ENCODE peak calls at places on chromosomes 11 and 22, in four cellular contexts. D is psoas muscle, E is SJSA1, G is NT2/D1. S is an unnamed sample. For H3K9me3 and H3K4me1, the result is how much of the 10 kb centered on the place peaks cover.

GRCh38 chr11:100576044-100577021 is 110.8 kb upstream of the ARHGAP42 start:
- DNase-seq in D (no peak), E (peak), G (peak), S (peak)

GRCh38 chr11:34349882-34350281 is 7.9 kb downstream of the ABTB2 start:
- DNase-seq in D (no peak), E (no peak), G (no peak), S (no peak)

GRCh38 chr22:42368379-42369249 is 63.6 kb downstream of the NFAM1 start:
- DNase-seq in D (peak), E (no peak), G (no peak), S (peak)

GRCh38 chr11:114291847-114292680 is 4.1 kb upstream of the NNMT start:
- DNase-seq in D (no peak), E (peak), G (no peak), S (no peak)

GRCh38 chr11:61949169-61950034 is 749 bp upstream of the BEST1 start:
- DNase-seq in D (peak), E (peak), G (no peak), S (peak)

GRCh38 chr11:35337136-35337918 is 82.0 kb downstream of the SLC1A2 start:
- DNase-seq in D (no peak), E (peak), G (no peak), S (no peak)

GRCh38 chr22:20642668-20643179 is 131.2 kb upstream of the SERPIND1 start:
- DNase-seq in D (no peak), E (no peak), G (no peak), S (no peak)

GRCh38 chr22:38072322-38073149 is 11.4 kb downstream of the SLC16A8 start:
- DNase-seq in D (peak), E (no peak), G (no peak), S (no peak)

GRCh38 chr11:69774354-69775162 is 583 bp downstream of the FGF4 start:
- DNase-seq in D (no peak), E (no peak), G (no peak), S (no peak)

GRCh38 chr22:17890245-17890671 is 116.0 kb upstream of the BID start:
- DNase-seq in D (peak), E (no peak), G (no peak), S (peak)

GRCh38 chr11:69874178-69874983 is 55.2 kb upstream of the FGF3 start:
- DNase-seq in D (no peak), E (no peak), G (no peak), S (no peak)

GRCh38 chr11:132992838-132993680 is 539.2 kb downstream of the OPCML start:
- DNase-seq in D (no peak), E (no peak), G (no peak), S (no peak)

GRCh38 chr11:111417766-111418435 is 38.8 kb upstream of the POU2AF1 start:
- DNase-seq in D (peak), E (peak), G (no peak), S (peak)

GRCh38 chr11:14248577-14248976 is 110.4 kb downstream of the RRAS2 start:
- DNase-seq in D (no peak), E (no peak), G (peak), S (no peak)

GRCh38 chr11:108122166-108122628 is 830 bp downstream of the ACAT1 start:
- DNase-seq in D (no peak), E (no peak), G (no peak), S (peak)

GRCh38 chr22:26648011-26648497 is 9.3 kb upstream of the MIAT start:
- DNase-seq in D (no peak), E (no peak), G (peak), S (no peak)

GRCh38 chr11:73198677-73199076 is 19.4 kb upstream of the P2RY2 start:
- DNase-seq in D (no peak), E (peak), G (peak), S (no peak)

GRCh38 chr11:132158091-132158490 is 787.7 kb downstream of the NTM start:
- DNase-seq in D (no peak), E (no peak), G (peak), S (no peak)

GRCh38 chr11:60500276-60500935 is 7.8 kb downstream of the MS4A12 start:
- DNase-seq in D (no peak), E (no peak), G (peak), S (no peak)

GRCh38 chr22:44033287-44033686 is 9.2 kb downstream of the PARVB start:
- DNase-seq in D (no peak), E (no peak), G (no peak), S (no peak)

GRCh38 chr11:34185926-34186841 is 80.8 kb downstream of the NAT10 start:
- DNase-seq in D (no peak), E (peak), G (peak), S (no peak)

GRCh38 chr11:124276081-124276480 is 19.9 kb downstream of the OR8G5 start:
- DNase-seq in D (no peak), E (peak), G (no peak), S (no peak)

GRCh38 chr22:19085233-19086043 is 36.8 kb downstream of the DGCR2 start:
- DNase-seq in D (no peak), E (no peak), G (no peak), S (no peak)

GRCh38 chr11:5689551-5689983 is at the start of gene TRIM22:
- DNase-seq in D (no peak), E (peak), G (peak), S (peak)

GRCh38 chr11:5694642-5695041 is 5.1 kb downstream of the TRIM22 start:
- DNase-seq in D (no peak), E (no peak), G (no peak), S (no peak)

GRCh38 chr11:5690736-5691135 is 1.1 kb downstream of the TRIM22 start:
- DNase-seq in D (no peak), E (peak), G (no peak), S (no peak)

GRCh38 chr11:5690216-5690615 is 626 bp downstream of the TRIM22 start:
- DNase-seq in D (no peak), E (peak), G (no peak), S (no peak)

GRCh38 chr11:5691963-5692358 is 2.4 kb downstream of the TRIM22 start:
- DNase-seq in D (no peak), E (no peak), G (no peak), S (no peak)
- H3K4me3 ChIP-seq in D (peak), E (no peak), G (no peak), S (no peak)

GRCh38 chr22:48954781-48955311 is 872.8 kb downstream of the BRD1 start:
- DNase-seq in D (no peak), E (no peak), G (no peak), S (no peak)

GRCh38 chr22:48952256-48953102 is 875.2 kb downstream of the BRD1 start:
- DNase-seq in D (no peak), E (no peak), G (no peak), S (peak)

GRCh38 chr22:48953103-48953720 is 874.5 kb downstream of the BRD1 start:
- DNase-seq in D (no peak), E (no peak), G (no peak), S (peak)

GRCh38 chr22:48955351-48956311 is 872.0 kb downstream of the BRD1 start:
- DNase-seq in D (no peak), E (no peak), G (no peak), S (peak)

GRCh38 chr22:48953830-48954229 is 873.8 kb downstream of the BRD1 start:
- DNase-seq in D (no peak), E (no peak), G (no peak), S (peak)
- H3K9me3 ChIP-seq in D (under half), E (under half), G (under half), S (under half)

DNA sequence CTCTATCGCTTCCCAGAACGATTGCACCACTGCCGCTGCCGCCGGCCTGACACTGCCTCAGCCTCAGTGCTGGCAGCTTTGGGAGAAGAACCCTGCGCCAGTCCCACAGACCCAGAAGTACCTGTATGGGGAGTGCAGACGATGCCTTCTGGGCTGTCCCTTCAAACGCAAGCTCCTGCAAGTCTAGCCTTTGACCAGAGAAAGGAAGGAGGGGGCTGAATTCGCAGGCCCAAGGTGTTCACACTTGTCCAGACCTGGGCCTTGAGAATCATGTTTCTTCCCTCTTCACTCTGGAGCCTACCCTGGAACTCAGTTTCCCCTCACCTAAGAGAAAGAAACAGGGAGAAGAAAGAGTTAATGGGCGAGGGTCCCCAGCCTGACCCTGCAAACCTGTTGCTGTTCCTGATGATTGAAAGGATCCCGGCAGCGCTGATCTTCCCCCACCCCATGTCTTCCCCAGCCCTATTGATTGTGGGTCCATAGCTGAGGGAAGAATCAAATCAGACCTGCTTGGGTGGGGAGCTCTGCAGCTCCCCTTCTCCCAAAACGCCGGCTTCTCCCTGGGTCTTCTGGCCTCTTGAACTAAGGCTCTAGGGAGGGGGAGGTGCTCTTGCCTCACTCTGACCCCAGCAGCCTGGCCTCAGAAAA is 786 bp upstream of the MCAM start:
- DNase-seq in D (no peak), E (no peak), G (no peak), S (no peak)
- H3K4me1 ChIP-seq in D (under half), E (half or more), G (under half), S (under half)

GRCh38 chr11:31109446-31109845 is 260.1 kb downstream of the DCDC1 start:
- DNase-seq in D (no peak), E (no peak), G (no peak), S (no peak)

GRCh38 chr11:31118566-31118965 is 251.0 kb downstream of the DCDC1 start:
- DNase-seq in D (no peak), E (no peak), G (no peak), S (no peak)

GRCh38 chr11:31110825-31111224 is 258.7 kb downstream of the DCDC1 start:
- DNase-seq in D (no peak), E (no peak), G (no peak), S (no peak)

GRCh38 chr11:31117038-31117437 is 252.5 kb downstream of the DCDC1 start:
- DNase-seq in D (no peak), E (no peak), G (no peak), S (no peak)

DNA sequence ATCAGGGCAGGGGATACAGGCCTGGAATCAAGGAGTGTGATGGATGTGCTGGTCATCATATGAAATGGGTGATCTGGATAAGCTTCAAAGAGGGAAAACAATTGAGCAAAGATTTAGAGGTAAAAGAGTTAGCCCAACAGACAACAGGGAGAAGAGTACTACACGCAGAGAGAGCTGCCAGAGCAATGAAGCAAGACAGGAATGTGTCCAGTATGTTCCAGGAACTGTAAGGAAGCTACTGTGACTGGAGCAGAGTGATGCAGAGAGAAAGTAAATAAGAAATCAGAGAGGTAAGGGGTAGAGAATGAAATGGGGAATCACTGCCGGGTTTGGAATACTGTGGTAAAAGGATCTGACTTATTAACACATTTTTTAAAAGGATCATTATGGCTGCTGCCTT is 255.1 kb downstream of the DCDC1 start:
- DNase-seq in D (no peak), E (no peak), G (no peak), S (no peak)
- H3K4me3 ChIP-seq in D (no peak), E (no peak), G (no peak), S (no peak)

GRCh38 chr22:22999473-22999872 is 70.8 kb upstream of the GNAZ start:
- DNase-seq in D (no peak), E (no peak), G (no peak), S (no peak)

GRCh38 chr22:22997988-22998387 is 72.3 kb upstream of the GNAZ start:
- DNase-seq in D (no peak), E (no peak), G (no peak), S (no peak)

GRCh38 chr22:22996511-22997261 is 73.6 kb upstream of the GNAZ start:
- DNase-seq in D (no peak), E (no peak), G (no peak), S (no peak)

GRCh38 chr22:22995166-22995565 is 75.2 kb upstream of the GNAZ start:
- DNase-seq in D (no peak), E (no peak), G (no peak), S (no peak)

DNA sequence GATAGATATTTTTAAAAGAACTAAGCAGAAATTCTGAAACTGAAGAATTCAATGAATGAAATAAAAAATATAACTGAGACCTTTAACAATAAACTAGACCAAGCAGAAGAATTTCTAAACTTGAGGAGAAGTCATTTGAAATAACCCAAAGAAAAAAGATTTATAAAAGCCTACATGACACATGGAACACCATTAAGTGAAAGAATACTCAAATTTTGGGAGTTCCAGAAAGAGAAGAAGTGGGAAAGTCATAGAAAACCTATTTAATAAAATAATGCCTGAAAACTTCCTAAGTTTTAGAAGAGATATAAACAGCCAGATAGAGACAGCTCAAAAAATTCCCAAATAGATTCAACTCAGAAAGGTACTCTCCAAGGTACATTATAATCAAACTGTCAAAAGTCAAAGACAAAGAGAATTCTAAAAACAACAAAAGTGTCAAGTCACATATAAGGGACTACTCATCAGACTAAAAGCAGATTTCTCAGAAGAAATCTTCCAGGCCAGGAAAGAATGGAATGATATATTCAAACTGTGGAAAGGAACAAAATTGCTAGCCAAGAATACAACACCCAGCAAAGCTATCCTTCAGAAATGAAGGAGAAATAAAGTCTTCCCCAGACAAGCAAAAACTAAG is 72.9 kb upstream of the GNAZ start:
- DNase-seq in D (no peak), E (no peak), G (no peak), S (no peak)
- H3K9me3 ChIP-seq in D (under half), E (under half), G (under half), S (under half)

GRCh38 chr11:75821202-75821601 is 6.2 kb downstream of the UVRAG start:
- DNase-seq in D (no peak), E (no peak), G (no peak), S (no peak)

GRCh38 chr11:75816561-75817239 is 1.7 kb downstream of the UVRAG start:
- DNase-seq in D (no peak), E (no peak), G (no peak), S (no peak)

GRCh38 chr11:75823415-75823814 is 8.4 kb downstream of the UVRAG start:
- DNase-seq in D (no peak), E (no peak), G (no peak), S (no peak)

GRCh38 chr11:75815345-75815983 is 454 bp downstream of the UVRAG start:
- DNase-seq in D (no peak), E (no peak), G (no peak), S (peak)

DNA sequence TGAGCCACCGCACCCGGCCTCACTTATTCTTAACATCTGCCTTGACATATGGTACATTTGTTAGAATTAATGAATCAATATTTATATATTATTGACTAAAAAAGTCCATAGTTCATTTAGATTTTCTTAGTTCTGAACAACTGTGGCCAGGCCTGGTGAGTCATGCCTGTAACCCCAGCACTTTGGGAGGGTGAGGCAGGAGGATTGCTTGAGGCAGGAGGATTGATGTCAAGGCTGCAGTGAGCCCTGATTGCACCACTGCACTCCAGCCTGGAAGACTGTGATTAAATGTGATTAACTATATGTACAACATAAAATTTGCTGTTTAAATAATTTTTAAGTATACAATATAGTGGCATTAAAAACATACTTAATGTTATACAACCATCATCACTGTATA is 5.6 kb downstream of the UVRAG start:
- DNase-seq in D (no peak), E (no peak), G (no peak), S (no peak)
- H3K4me1 ChIP-seq in D (under half), E (under half), G (under half), S (under half)

GRCh38 chr11:2443406-2443805 is 908 bp downstream of the TRPM5 start:
- DNase-seq in D (peak), E (no peak), G (no peak), S (peak)

GRCh38 chr11:2444301-2445106 is at the start of the genes KCNQ1 and TRPM5:
- DNase-seq in D (peak), E (no peak), G (no peak), S (peak)

GRCh38 chr11:2442554-2442953 is 1.8 kb downstream of the TRPM5 start:
- DNase-seq in D (no peak), E (no peak), G (no peak), S (peak)

GRCh38 chr11:2445107-2445947 is 519 bp downstream of the KCNQ1 start:
- DNase-seq in D (peak), E (no peak), G (no peak), S (peak)

GRCh38 chr11:2443881-2444300 is 423 bp downstream of the TRPM5 start:
- DNase-seq in D (no peak), E (no peak), G (no peak), S (peak)
- H3K4me3 ChIP-seq in D (no peak), E (no peak), G (peak), S (peak)

GRCh38 chr11:88188251-88189030 is 13.2 kb upstream of the RAB38 start:
- DNase-seq in D (no peak), E (no peak), G (no peak), S (no peak)

GRCh38 chr11:88194990-88195389 is 19.7 kb upstream of the RAB38 start:
- DNase-seq in D (no peak), E (no peak), G (no peak), S (no peak)

GRCh38 chr11:88195908-88196307 is 20.7 kb upstream of the RAB38 start:
- DNase-seq in D (no peak), E (no peak), G (no peak), S (no peak)

GRCh38 chr11:88196393-88196792 is 21.1 kb upstream of the RAB38 start:
- DNase-seq in D (no peak), E (no peak), G (no peak), S (no peak)

DNA sequence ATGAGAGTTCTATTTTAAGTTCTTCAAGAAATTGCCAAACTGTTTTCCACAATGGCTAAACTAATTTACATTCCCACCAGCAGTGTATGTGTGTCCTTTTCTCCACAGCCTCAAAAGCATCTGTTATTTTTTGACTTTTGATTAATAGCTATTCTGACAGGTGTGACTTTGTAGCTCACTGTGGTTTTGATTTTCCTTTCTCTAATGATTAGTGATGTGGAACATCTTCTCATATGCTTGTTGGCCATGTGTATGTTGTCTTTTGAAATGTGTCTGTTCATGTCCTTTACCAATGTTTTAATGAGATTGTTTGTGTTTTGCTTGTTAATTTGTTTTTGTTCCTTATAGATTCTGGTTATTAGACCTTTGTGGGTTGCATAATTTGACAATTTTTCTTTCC is 18.0 kb upstream of the RAB38 start:
- DNase-seq in D (no peak), E (no peak), G (no peak), S (no peak)
- H3K9me3 ChIP-seq in D (under half), E (under half), G (under half), S (under half)

S was measured in colonic mucosa.